ENCODE peak calls at places on chromosomes 7 and 10, in ten cellular contexts. One of them, this sample, is unnamed.

GRCh38 chr10:126270116-126270515 is 118.2 kb downstream of the ADAM12 start:
- DNase-seq in IMR-90: peak; percentile 84
- DNase-seq in stimulated activated CD8-positive, alpha-beta memory T cell treated with anti-CD3 and anti-CD28 coated beads, Interleukin-7, amount 100 ng/mL, for 1 hour: no peak
- DNase-seq in central memory CD4-positive, alpha-beta T cell: no peak
- DNase-seq in GM23338: no peak
- DNase-seq in T-helper 17 cell: no peak
- DNase-seq in upper lobe of right lung: no peak
- DNase-seq in A549: no peak
- DNase-seq in NCI-H446: no peak
- DNase-seq in NCI-H1092 treated with DMSO at 0.1 percent for 48 hours: no peak
- DNase-seq in this sample: peak; percentile 75

GRCh38 chr10:123019941-123020703 is 11.3 kb downstream of the ACADSB start:
- DNase-seq in upper lobe of right lung: no peak
- DNase-seq in GM23338: peak; percentile 49
- DNase-seq in NCI-H446: no peak
- DNase-seq in central memory CD4-positive, alpha-beta T cell: no peak
- DNase-seq in A549: no peak
- DNase-seq in IMR-90: no peak
- DNase-seq in NCI-H1092 treated with DMSO at 0.1 percent for 48 hours: no peak
- DNase-seq in stimulated activated CD8-positive, alpha-beta memory T cell treated with anti-CD3 and anti-CD28 coated beads, Interleukin-7, amount 100 ng/mL, for 1 hour: no peak
- DNase-seq in T-helper 17 cell: no peak
- DNase-seq in this sample: no peak

GRCh38 chr10:71339796-71340589 is 20.9 kb downstream of the SLC29A3 start:
- DNase-seq in NCI-H446: no peak
- DNase-seq in T-helper 17 cell: no peak
- DNase-seq in GM23338: no peak
- DNase-seq in upper lobe of right lung: no peak
- DNase-seq in central memory CD4-positive, alpha-beta T cell: no peak
- DNase-seq in stimulated activated CD8-positive, alpha-beta memory T cell treated with anti-CD3 and anti-CD28 coated beads, Interleukin-7, amount 100 ng/mL, for 1 hour: no peak
- DNase-seq in NCI-H1092 treated with DMSO at 0.1 percent for 48 hours: no peak
- DNase-seq in IMR-90: no peak
- DNase-seq in A549: peak; percentile 60
- DNase-seq in this sample: no peak

GRCh38 chr10:93380043-93380565 is 102.0 kb downstream of the MYOF start:
- DNase-seq in stimulated activated CD8-positive, alpha-beta memory T cell treated with anti-CD3 and anti-CD28 coated beads, Interleukin-7, amount 100 ng/mL, for 1 hour: no peak
- DNase-seq in NCI-H446: no peak
- DNase-seq in GM23338: no peak
- DNase-seq in central memory CD4-positive, alpha-beta T cell: no peak
- DNase-seq in NCI-H1092 treated with DMSO at 0.1 percent for 48 hours: no peak
- DNase-seq in A549: no peak
- DNase-seq in IMR-90: no peak
- DNase-seq in T-helper 17 cell: no peak
- DNase-seq in upper lobe of right lung: no peak
- DNase-seq in this sample: no peak

GRCh38 chr10:96560970-96561887 is 25.6 kb downstream of the TM9SF3 start:
- DNase-seq in upper lobe of right lung: no peak
- DNase-seq in IMR-90: peak; percentile 48
- DNase-seq in central memory CD4-positive, alpha-beta T cell: no peak
- DNase-seq in T-helper 17 cell: no peak
- DNase-seq in stimulated activated CD8-positive, alpha-beta memory T cell treated with anti-CD3 and anti-CD28 coated beads, Interleukin-7, amount 100 ng/mL, for 1 hour: no peak
- DNase-seq in A549: no peak
- DNase-seq in NCI-H1092 treated with DMSO at 0.1 percent for 48 hours: no peak
- DNase-seq in GM23338: no peak
- DNase-seq in NCI-H446: no peak
- DNase-seq in this sample: no peak

GRCh38 chr10:47095848-47096612 is 184.8 kb downstream of the PTPN20 start:
- DNase-seq in upper lobe of right lung: no peak
- DNase-seq in NCI-H446: no peak
- DNase-seq in NCI-H1092 treated with DMSO at 0.1 percent for 48 hours: no peak
- DNase-seq in T-helper 17 cell: no peak
- DNase-seq in central memory CD4-positive, alpha-beta T cell: no peak
- DNase-seq in A549: no peak
- DNase-seq in GM23338: no peak
- DNase-seq in stimulated activated CD8-positive, alpha-beta memory T cell treated with anti-CD3 and anti-CD28 coated beads, Interleukin-7, amount 100 ng/mL, for 1 hour: no peak
- DNase-seq in IMR-90: no peak
- DNase-seq in this sample: no peak

GRCh38 chr7:134019251-134019650 is 107.9 kb upstream of the LRGUK start:
- DNase-seq in upper lobe of right lung: no peak
- DNase-seq in central memory CD4-positive, alpha-beta T cell: no peak
- DNase-seq in T-helper 17 cell: no peak
- DNase-seq in NCI-H1092 treated with DMSO at 0.1 percent for 48 hours: no peak
- DNase-seq in NCI-H446: no peak
- DNase-seq in A549: no peak
- DNase-seq in GM23338: no peak
- DNase-seq in IMR-90: no peak
- DNase-seq in stimulated activated CD8-positive, alpha-beta memory T cell treated with anti-CD3 and anti-CD28 coated beads, Interleukin-7, amount 100 ng/mL, for 1 hour: no peak
- DNase-seq in this sample: no peak

GRCh38 chr10:86668297-86669165 is at the start of gene LDB3:
- DNase-seq in IMR-90: peak; percentile 73
- DNase-seq in stimulated activated CD8-positive, alpha-beta memory T cell treated with anti-CD3 and anti-CD28 coated beads, Interleukin-7, amount 100 ng/mL, for 1 hour: no peak
- DNase-seq in A549: no peak
- DNase-seq in NCI-H1092 treated with DMSO at 0.1 percent for 48 hours: peak; percentile 51
- DNase-seq in central memory CD4-positive, alpha-beta T cell: no peak
- DNase-seq in upper lobe of right lung: no peak
- DNase-seq in T-helper 17 cell: no peak
- DNase-seq in NCI-H446: no peak
- DNase-seq in GM23338: no peak
- DNase-seq in this sample: no peak

GRCh38 chr10:104339469-104340098 is 1.3 kb upstream of the ITPRIP start:
- DNase-seq in IMR-90: peak; percentile 77
- DNase-seq in upper lobe of right lung: no peak
- DNase-seq in stimulated activated CD8-positive, alpha-beta memory T cell treated with anti-CD3 and anti-CD28 coated beads, Interleukin-7, amount 100 ng/mL, for 1 hour: no peak
- DNase-seq in GM23338: no peak
- DNase-seq in T-helper 17 cell: no peak
- DNase-seq in A549: no peak
- DNase-seq in NCI-H446: peak; percentile 21
- DNase-seq in NCI-H1092 treated with DMSO at 0.1 percent for 48 hours: no peak
- DNase-seq in central memory CD4-positive, alpha-beta T cell: no peak
- DNase-seq in this sample: no peak

GRCh38 chr7:27213904-27214586 is 14.2 kb upstream of the HOXA13 start:
- DNase-seq in NCI-H446: no peak
- DNase-seq in central memory CD4-positive, alpha-beta T cell: no peak
- DNase-seq in NCI-H1092 treated with DMSO at 0.1 percent for 48 hours: no peak
- DNase-seq in T-helper 17 cell: no peak
- DNase-seq in stimulated activated CD8-positive, alpha-beta memory T cell treated with anti-CD3 and anti-CD28 coated beads, Interleukin-7, amount 100 ng/mL, for 1 hour: no peak
- DNase-seq in GM23338: no peak
- DNase-seq in IMR-90: no peak
- DNase-seq in upper lobe of right lung: peak; percentile 60
- DNase-seq in A549: no peak
- DNase-seq in this sample: no peak

GRCh38 chr7:6026011-6026819 is 5.0 kb upstream of the ANKRD61 start:
- DNase-seq in NCI-H446: peak; percentile 24
- DNase-seq in T-helper 17 cell: peak; percentile 54
- DNase-seq in IMR-90: peak; percentile 20
- DNase-seq in central memory CD4-positive, alpha-beta T cell: peak; percentile 71
- DNase-seq in A549: peak; percentile 74
- DNase-seq in upper lobe of right lung: peak; percentile 86
- DNase-seq in NCI-H1092 treated with DMSO at 0.1 percent for 48 hours: peak; percentile 8
- DNase-seq in stimulated activated CD8-positive, alpha-beta memory T cell treated with anti-CD3 and anti-CD28 coated beads, Interleukin-7, amount 100 ng/mL, for 1 hour: peak; percentile 35
- DNase-seq in GM23338: peak; percentile 83
- DNase-seq in this sample: no peak

GRCh38 chr10:46516660-46517416 is 39.6 kb downstream of the GPRIN2 start:
- DNase-seq in stimulated activated CD8-positive, alpha-beta memory T cell treated with anti-CD3 and anti-CD28 coated beads, Interleukin-7, amount 100 ng/mL, for 1 hour: no peak
- DNase-seq in IMR-90: peak; percentile 96
- DNase-seq in GM23338: no peak
- DNase-seq in NCI-H1092 treated with DMSO at 0.1 percent for 48 hours: no peak
- DNase-seq in NCI-H446: no peak
- DNase-seq in central memory CD4-positive, alpha-beta T cell: no peak
- DNase-seq in upper lobe of right lung: peak; percentile 62
- DNase-seq in T-helper 17 cell: no peak
- DNase-seq in A549: peak; percentile 97
- DNase-seq in this sample: peak; percentile 47

GRCh38 chr10:72889391-72889831 is 4.1 kb upstream of the OIT3 start:
- DNase-seq in stimulated activated CD8-positive, alpha-beta memory T cell treated with anti-CD3 and anti-CD28 coated beads, Interleukin-7, amount 100 ng/mL, for 1 hour: no peak
- DNase-seq in GM23338: no peak
- DNase-seq in central memory CD4-positive, alpha-beta T cell: no peak
- DNase-seq in NCI-H1092 treated with DMSO at 0.1 percent for 48 hours: no peak
- DNase-seq in T-helper 17 cell: no peak
- DNase-seq in upper lobe of right lung: no peak
- DNase-seq in A549: no peak
- DNase-seq in NCI-H446: peak; percentile 32
- DNase-seq in IMR-90: peak; percentile 49
- DNase-seq in this sample: no peak

This sample was measured in T1000.